ENCODE peak calls at places on chromosomes 12 and 14, in six cellular contexts. One of them, this sample, is unnamed.

GRCh38 chr12:3990356-3990975 is 117.3 kb upstream of the PARP11 start:
- DNase-seq in cardiac muscle cell: no peak
- DNase-seq in lung: no peak
- DNase-seq in IMR-90: no peak
- DNase-seq in GM12878: no peak
- DNase-seq in naive thymus-derived CD4-positive, alpha-beta T cell: no peak
- DNase-seq in this sample: no peak

GRCh38 chr12:21336656-21337055 is 1.9 kb upstream of the SLCO1A2 start:
- DNase-seq in GM12878: no peak
- DNase-seq in cardiac muscle cell: no peak
- DNase-seq in naive thymus-derived CD4-positive, alpha-beta T cell: no peak
- DNase-seq in IMR-90: no peak
- DNase-seq in lung: no peak
- DNase-seq in this sample: no peak

GRCh38 chr14:89372156-89372555 is 44.9 kb downstream of the FOXN3 start:
- DNase-seq in naive thymus-derived CD4-positive, alpha-beta T cell: no peak
- DNase-seq in cardiac muscle cell: no peak
- DNase-seq in lung: no peak
- DNase-seq in GM12878: no peak
- DNase-seq in IMR-90: peak
- DNase-seq in this sample: no peak

GRCh38 chr14:57559561-57559960 is 65.9 kb upstream of the CCDC198 start:
- DNase-seq in naive thymus-derived CD4-positive, alpha-beta T cell: no peak
- DNase-seq in GM12878: no peak
- DNase-seq in cardiac muscle cell: no peak
- DNase-seq in IMR-90: no peak
- DNase-seq in lung: no peak
- DNase-seq in this sample: no peak

GRCh38 chr14:59215353-59215752 is 26.9 kb downstream of the DAAM1 start:
- DNase-seq in naive thymus-derived CD4-positive, alpha-beta T cell: no peak
- DNase-seq in GM12878: no peak
- DNase-seq in lung: peak
- DNase-seq in cardiac muscle cell: peak
- DNase-seq in IMR-90: peak
- DNase-seq in this sample: no peak

GRCh38 chr14:52356025-52356424 is 41.9 kb downstream of the PTGER2 start:
- DNase-seq in cardiac muscle cell: no peak
- DNase-seq in GM12878: no peak
- DNase-seq in naive thymus-derived CD4-positive, alpha-beta T cell: no peak
- DNase-seq in lung: no peak
- DNase-seq in IMR-90: peak
- DNase-seq in this sample: no peak

GRCh38 chr12:25796523-25797000 is 161.9 kb upstream of the RASSF8 start:
- DNase-seq in lung: no peak
- DNase-seq in IMR-90: peak
- DNase-seq in naive thymus-derived CD4-positive, alpha-beta T cell: no peak
- DNase-seq in GM12878: no peak
- DNase-seq in cardiac muscle cell: peak
- DNase-seq in this sample: no peak

GRCh38 chr12:6380141-6381121 is 3.5 kb upstream of the LTBR start:
- DNase-seq in GM12878: no peak
- DNase-seq in cardiac muscle cell: peak
- DNase-seq in IMR-90: peak
- DNase-seq in lung: no peak
- DNase-seq in naive thymus-derived CD4-positive, alpha-beta T cell: no peak
- DNase-seq in this sample: peak

GRCh38 chr12:89225808-89226368 is 126.4 kb downstream of the DUSP6 start:
- DNase-seq in GM12878: no peak
- DNase-seq in naive thymus-derived CD4-positive, alpha-beta T cell: no peak
- DNase-seq in IMR-90: peak
- DNase-seq in cardiac muscle cell: peak
- DNase-seq in lung: peak
- DNase-seq in this sample: peak

GRCh38 chr14:96670391-96670790 is 126.8 kb upstream of the VRK1 start:
- DNase-seq in naive thymus-derived CD4-positive, alpha-beta T cell: no peak
- DNase-seq in lung: peak
- DNase-seq in IMR-90: no peak
- DNase-seq in cardiac muscle cell: no peak
- DNase-seq in GM12878: no peak
- DNase-seq in this sample: no peak

GRCh38 chr12:51028811-51029146 is 2.6 kb upstream of the SLC11A2 start:
- DNase-seq in lung: no peak
- DNase-seq in cardiac muscle cell: peak
- DNase-seq in IMR-90: no peak
- DNase-seq in GM12878: no peak
- DNase-seq in naive thymus-derived CD4-positive, alpha-beta T cell: no peak
- DNase-seq in this sample: no peak

GRCh38 chr14:22849212-22849819 is 12.9 kb downstream of the MMP14 start:
- DNase-seq in GM12878: no peak
- DNase-seq in lung: no peak
- DNase-seq in cardiac muscle cell: peak
- DNase-seq in IMR-90: no peak
- DNase-seq in naive thymus-derived CD4-positive, alpha-beta T cell: no peak
- DNase-seq in this sample: no peak

GRCh38 chr14:96098309-96098998 is 59.3 kb downstream of the C14orf132 start:
- DNase-seq in IMR-90: peak
- DNase-seq in GM12878: peak
- DNase-seq in lung: peak
- DNase-seq in naive thymus-derived CD4-positive, alpha-beta T cell: no peak
- DNase-seq in cardiac muscle cell: peak
- DNase-seq in this sample: no peak

GRCh38 chr14:32202468-32202865 is 602 bp downstream of the RNU6-8 start:
- DNase-seq in naive thymus-derived CD4-positive, alpha-beta T cell: no peak
- DNase-seq in lung: no peak
- DNase-seq in GM12878: no peak
- DNase-seq in cardiac muscle cell: no peak
- DNase-seq in IMR-90: peak
- DNase-seq in this sample: no peak

GRCh38 chr14:68955164-68955921 is 23.8 kb downstream of the ACTN1 start:
- DNase-seq in GM12878: no peak
- DNase-seq in lung: no peak
- DNase-seq in cardiac muscle cell: no peak
- DNase-seq in naive thymus-derived CD4-positive, alpha-beta T cell: no peak
- DNase-seq in IMR-90: peak
- DNase-seq in this sample: no peak
- H3K4me3 ChIP-seq in GM12878: no peak
- H3K4me3 ChIP-seq in lung: no peak
- H3K4me3 ChIP-seq in cardiac muscle cell: no peak
- H3K4me3 ChIP-seq in naive thymus-derived CD4-positive, alpha-beta T cell: no peak
- H3K4me3 ChIP-seq in IMR-90: no peak
- H3K4me3 ChIP-seq in this sample: no peak

DNA sequence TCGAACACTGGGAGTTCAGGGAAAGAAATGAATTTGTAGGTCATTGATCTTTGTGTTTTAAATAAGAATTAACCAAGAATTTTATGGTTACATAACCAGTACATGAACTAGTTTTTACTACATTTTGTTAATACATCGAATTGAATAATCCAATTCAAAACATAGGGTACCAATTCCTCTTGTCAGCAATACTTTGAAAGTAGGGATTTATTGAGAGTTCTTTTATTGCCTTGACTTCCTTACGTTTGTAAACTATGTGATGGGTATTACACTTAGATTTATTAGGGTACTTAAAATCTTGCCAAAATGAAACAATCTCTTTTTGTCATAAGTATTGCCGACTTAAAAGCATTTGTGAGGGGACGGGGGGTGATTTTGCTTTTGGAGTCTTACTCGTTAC is 22.3 kb downstream of the SOCS2 start:
- DNase-seq in lung: no peak
- DNase-seq in IMR-90: no peak
- DNase-seq in cardiac muscle cell: no peak
- DNase-seq in naive thymus-derived CD4-positive, alpha-beta T cell: no peak
- DNase-seq in GM12878: no peak
- DNase-seq in this sample: no peak
- H3K4me3 ChIP-seq in lung: no peak
- H3K4me3 ChIP-seq in IMR-90: no peak
- H3K4me3 ChIP-seq in cardiac muscle cell: no peak
- H3K4me3 ChIP-seq in naive thymus-derived CD4-positive, alpha-beta T cell: no peak
- H3K4me3 ChIP-seq in GM12878: no peak
- H3K4me3 ChIP-seq in this sample: no peak

DNA sequence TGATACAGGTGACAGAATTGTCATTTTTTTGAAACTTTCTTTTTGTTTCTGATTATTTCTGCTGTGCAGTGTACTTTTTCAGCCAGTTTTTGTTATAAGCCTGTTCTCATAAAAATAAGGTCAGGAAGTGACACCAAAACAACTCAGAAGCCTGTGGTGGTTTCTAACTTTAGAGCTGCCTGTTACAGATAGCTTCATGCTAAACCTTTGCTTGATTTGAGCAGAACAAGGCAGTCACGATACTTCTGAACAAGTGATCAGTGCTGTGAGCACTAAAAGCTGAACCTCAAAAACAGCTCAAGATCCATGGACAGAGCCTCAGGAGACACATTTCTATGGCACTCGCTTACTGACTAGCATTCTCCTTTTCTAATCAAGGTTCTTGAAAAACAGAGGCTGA is 82.0 kb downstream of the PRKCH start:
- DNase-seq in IMR-90: no peak
- DNase-seq in GM12878: peak
- DNase-seq in lung: no peak
- DNase-seq in naive thymus-derived CD4-positive, alpha-beta T cell: peak
- DNase-seq in cardiac muscle cell: no peak
- DNase-seq in this sample: no peak
- H3K4me3 ChIP-seq in IMR-90: no peak
- H3K4me3 ChIP-seq in GM12878: no peak
- H3K4me3 ChIP-seq in lung: no peak
- H3K4me3 ChIP-seq in naive thymus-derived CD4-positive, alpha-beta T cell: peak
- H3K4me3 ChIP-seq in cardiac muscle cell: no peak
- H3K4me3 ChIP-seq in this sample: no peak

DNA sequence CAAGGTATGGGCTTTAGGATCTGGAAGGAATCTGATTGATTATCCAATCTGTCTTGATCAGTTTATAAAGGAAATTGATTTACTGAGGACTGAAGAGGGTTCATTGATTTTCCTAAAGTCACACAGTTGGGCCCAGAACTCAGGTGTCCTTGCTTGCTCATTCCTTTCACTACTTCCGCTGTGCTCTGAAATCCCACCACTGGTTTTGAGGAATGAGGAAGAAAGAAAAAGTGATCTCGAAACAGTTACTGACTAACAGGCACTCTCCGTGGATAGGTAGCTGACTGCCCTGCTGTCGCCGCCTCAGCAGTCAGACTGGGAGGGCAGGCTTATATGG is at the start of gene FITM1:
- DNase-seq in IMR-90: no peak
- DNase-seq in lung: no peak
- DNase-seq in GM12878: no peak
- DNase-seq in cardiac muscle cell: no peak
- DNase-seq in naive thymus-derived CD4-positive, alpha-beta T cell: no peak
- DNase-seq in this sample: no peak
- H3K4me3 ChIP-seq in IMR-90: no peak
- H3K4me3 ChIP-seq in lung: no peak
- H3K4me3 ChIP-seq in GM12878: no peak
- H3K4me3 ChIP-seq in cardiac muscle cell: peak
- H3K4me3 ChIP-seq in naive thymus-derived CD4-positive, alpha-beta T cell: no peak
- H3K4me3 ChIP-seq in this sample: no peak

GRCh38 chr14:75113932-75114539 is 12.8 kb downstream of the NEK9 start:
- DNase-seq in lung: no peak
- DNase-seq in GM12878: no peak
- DNase-seq in naive thymus-derived CD4-positive, alpha-beta T cell: no peak
- DNase-seq in cardiac muscle cell: no peak
- DNase-seq in IMR-90: no peak
- DNase-seq in this sample: no peak
- H3K4me3 ChIP-seq in lung: no peak
- H3K4me3 ChIP-seq in GM12878: no peak
- H3K4me3 ChIP-seq in naive thymus-derived CD4-positive, alpha-beta T cell: no peak
- H3K4me3 ChIP-seq in cardiac muscle cell: no peak
- H3K4me3 ChIP-seq in IMR-90: no peak
- H3K4me3 ChIP-seq in this sample: no peak

GRCh38 chr12:121871501-121871900 is 12.8 kb upstream of the HPD start:
- DNase-seq in cardiac muscle cell: no peak
- DNase-seq in GM12878: no peak
- DNase-seq in IMR-90: no peak
- DNase-seq in naive thymus-derived CD4-positive, alpha-beta T cell: no peak
- DNase-seq in lung: no peak
- DNase-seq in this sample: no peak

GRCh38 chr12:121875582-121875981 is 13.0 kb upstream of the PSMD9 start:
- DNase-seq in naive thymus-derived CD4-positive, alpha-beta T cell: no peak
- DNase-seq in cardiac muscle cell: no peak
- DNase-seq in GM12878: no peak
- DNase-seq in IMR-90: no peak
- DNase-seq in lung: no peak
- DNase-seq in this sample: no peak

DNA sequence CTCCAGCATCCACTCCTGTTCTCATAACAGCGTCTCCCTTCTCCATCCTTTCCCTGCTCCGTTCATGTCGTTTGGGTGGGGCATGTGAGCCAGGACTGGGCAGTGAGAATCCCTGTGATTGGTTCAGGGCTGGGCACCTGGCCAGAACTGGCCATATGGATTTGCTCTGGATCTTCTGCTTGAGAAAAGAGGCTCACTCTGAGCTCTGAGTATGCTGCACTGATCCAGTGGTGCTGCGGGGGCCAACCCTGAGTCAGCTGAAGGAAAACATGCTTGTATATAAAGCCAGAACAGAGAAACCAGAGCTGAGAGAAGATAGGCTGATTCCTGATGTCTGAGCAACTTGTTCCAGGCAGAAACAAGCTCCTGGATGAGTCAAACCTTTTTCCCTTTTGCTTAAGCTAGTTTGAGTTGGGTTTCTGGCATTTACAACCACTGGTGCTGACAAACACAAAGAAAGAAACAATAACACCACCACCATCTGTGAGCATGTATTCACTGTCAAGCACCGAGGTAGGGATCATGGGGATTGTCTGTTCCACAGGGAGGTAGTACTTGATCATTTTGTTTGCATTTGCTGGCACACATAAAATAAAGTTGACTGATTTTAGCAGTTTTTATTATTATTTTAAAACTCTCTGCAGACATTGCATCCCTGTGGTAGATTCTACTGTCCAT is 14.0 kb upstream of the HPD start:
- DNase-seq in naive thymus-derived CD4-positive, alpha-beta T cell: no peak
- DNase-seq in lung: peak
- DNase-seq in GM12878: no peak
- DNase-seq in IMR-90: peak
- DNase-seq in cardiac muscle cell: peak
- DNase-seq in this sample: peak
- H3K4me3 ChIP-seq in naive thymus-derived CD4-positive, alpha-beta T cell: no peak
- H3K4me3 ChIP-seq in lung: no peak
- H3K4me3 ChIP-seq in GM12878: no peak
- H3K4me3 ChIP-seq in IMR-90: no peak
- H3K4me3 ChIP-seq in cardiac muscle cell: no peak
- H3K4me3 ChIP-seq in this sample: peak

This sample was measured in AG04449.